ENCODE peak calls at places on chromosomes 11 and 22, in eight cellular contexts. H is body of pancreas, F is testis, S is hepatocyte, L is dorsolateral prefrontal cortex, R is IMR-90, B is lower lobe of right lung, W is stomach. P is an unnamed sample.

GRCh38 chr11:94786264-94787126 is 18.3 kb downstream of the AMOTL1 start:
- DNase-seq in H (no peak), F (no peak), S (no peak), L (no peak), R (peak), B (no peak), W (no peak), P (no peak)

GRCh38 chr11:113806403-113806802 is 26.8 kb downstream of the CLDN25 start:
- DNase-seq in H (no peak), F (peak), S (peak), L (no peak), R (peak), B (no peak), W (no peak), P (no peak)

GRCh38 chr22:46464701-46465347 is 72.6 kb downstream of the CELSR1 start:
- DNase-seq in H (no peak), F (no peak), S (no peak), L (no peak), R (no peak), B (peak), W (no peak), P (no peak)

GRCh38 chr22:25402160-25402500 is 162.3 kb upstream of the GRK3 start:
- DNase-seq in H (no peak), F (no peak), S (no peak), L (no peak), R (no peak), B (no peak), W (no peak), P (no peak)

GRCh38 chr11:103800406-103801114 is 235.9 kb upstream of the DDI1 start:
- DNase-seq in H (no peak), F (peak), S (no peak), L (no peak), R (no peak), B (no peak), W (no peak), P (no peak)

GRCh38 chr11:66184728-66185127 is 83.7 kb upstream of the RAB1B start:
- DNase-seq in H (no peak), F (no peak), S (no peak), L (no peak), R (no peak), B (no peak), W (no peak), P (no peak)

GRCh38 chr11:95282337-95282751 is 51.3 kb upstream of the SESN3 start:
- DNase-seq in H (no peak), F (no peak), S (peak), L (no peak), R (no peak), B (no peak), W (no peak), P (no peak)

GRCh38 chr11:126431401-126432064 is 76.0 kb downstream of the ST3GAL4 start:
- DNase-seq in H (peak), F (peak), S (peak), L (no peak), R (peak), B (no peak), W (peak), P (no peak)

GRCh38 chr11:587546-587945 is 11.3 kb downstream of the PHRF1 start:
- DNase-seq in H (no peak), F (no peak), S (no peak), L (no peak), R (no peak), B (no peak), W (no peak), P (no peak)

GRCh38 chr22:36329217-36330078 is 58.3 kb downstream of the MYH9 start:
- DNase-seq in H (peak), F (no peak), S (peak), L (peak), R (peak), B (peak), W (peak), P (peak)

GRCh38 chr22:32202539-32203180 is 2.2 kb downstream of the RFPL2 start:
- DNase-seq in H (peak), F (peak), S (peak), L (peak), R (peak), B (peak), W (peak), P (no peak)

GRCh38 chr11:114080219-114080618 is 20.7 kb downstream of the ZBTB16 start:
- DNase-seq in H (peak), F (no peak), S (no peak), L (no peak), R (no peak), B (no peak), W (no peak), P (no peak)

GRCh38 chr11:43197357-43197756 is 114.4 kb upstream of the API5 start:
- DNase-seq in H (no peak), F (no peak), S (peak), L (no peak), R (no peak), B (no peak), W (no peak), P (no peak)

GRCh38 chr22:41772645-41773044 is 27.8 kb upstream of the CCDC134 start:
- DNase-seq in H (no peak), F (no peak), S (no peak), L (no peak), R (peak), B (no peak), W (no peak), P (no peak)

GRCh38 chr22:23305321-23305910 is 125.1 kb downstream of the BCR start:
- DNase-seq in H (no peak), F (peak), S (no peak), L (peak), R (peak), B (peak), W (no peak), P (peak)

GRCh38 chr22:44473166-44473565 is 24.9 kb downstream of the RTL6 start:
- DNase-seq in H (no peak), F (no peak), S (no peak), L (no peak), R (no peak), B (no peak), W (no peak), P (no peak)

GRCh38 chr11:65439331-65440181 is 17.0 kb downstream of the NEAT1 start:
- DNase-seq in H (no peak), F (no peak), S (no peak), L (no peak), R (peak), B (no peak), W (peak), P (peak)

GRCh38 chr22:44172370-44173108 is 8.2 kb upstream of the PARVG start:
- DNase-seq in H (peak), F (peak), S (no peak), L (peak), R (no peak), B (peak), W (peak), P (no peak)

GRCh38 chr11:10634407-10634806 is 59.1 kb downstream of the IRAG1 start:
- DNase-seq in H (no peak), F (no peak), S (no peak), L (no peak), R (no peak), B (no peak), W (no peak), P (peak)

GRCh38 chr22:44331881-44332714 is 19.3 kb upstream of the SHISAL1 start:
- DNase-seq in H (no peak), F (peak), S (peak), L (no peak), R (peak), B (no peak), W (no peak), P (no peak)

GRCh38 chr11:114296190-114296978 is at the start of gene NNMT:
- DNase-seq in H (peak), F (peak), S (peak), L (no peak), R (peak), B (peak), W (peak), P (peak)

GRCh38 chr22:20181194-20181931 is 30.5 kb upstream of the CCDC188 start:
- DNase-seq in H (no peak), F (no peak), S (no peak), L (no peak), R (no peak), B (no peak), W (no peak), P (no peak)

DNA sequence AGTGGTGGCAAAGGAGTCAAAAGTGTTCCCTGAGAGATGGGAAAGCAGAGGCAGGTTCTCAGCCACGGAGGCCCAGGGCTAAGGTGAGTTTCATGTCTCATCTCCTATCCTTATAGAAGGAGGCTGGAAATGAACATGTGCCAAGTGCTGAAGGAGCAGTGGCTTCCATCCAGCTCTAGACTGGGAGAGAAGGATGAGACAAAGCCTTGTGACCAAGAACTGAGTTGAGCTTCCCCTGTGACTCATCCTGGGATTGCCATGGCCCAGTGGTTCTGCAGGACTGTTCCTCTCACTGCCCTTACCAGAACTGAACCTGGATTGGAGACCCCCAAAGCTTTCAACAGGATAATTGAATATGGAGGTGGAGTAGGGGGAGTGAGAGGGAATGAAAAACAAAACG is 16.7 kb upstream of the OR9Q1 start:
- DNase-seq in H (no peak), F (no peak), S (no peak), L (no peak), R (peak), B (no peak), W (no peak), P (no peak)
- H3K27ac ChIP-seq in H (no peak), F (no peak), S (no peak), L (no peak), R (peak), B (no peak), W (no peak), P (no peak)

GRCh38 chr11:111977141-111978027 is 40.2 kb downstream of the DIXDC1 start:
- DNase-seq in H (peak), F (peak), S (peak), L (peak), R (no peak), B (peak), W (peak), P (peak)
- TF ChIP-seq CTCF in H (no peak), F (no peak), S (no peak), L (peak), R (no peak), B (no peak), W (no peak), P (no peak)

GRCh38 chr11:73186886-73187285 is 31.2 kb upstream of the P2RY2 start:
- DNase-seq in H (no peak), F (peak), S (no peak), L (no peak), R (no peak), B (no peak), W (peak), P (no peak)

GRCh38 chr11:73187854-73188253 is 30.2 kb upstream of the P2RY2 start:
- DNase-seq in H (no peak), F (no peak), S (no peak), L (no peak), R (no peak), B (no peak), W (no peak), P (no peak)

GRCh38 chr11:73184953-73185671 is 33.0 kb upstream of the P2RY2 start:
- DNase-seq in H (peak), F (peak), S (peak), L (no peak), R (peak), B (peak), W (peak), P (no peak)

GRCh38 chr11:73186294-73186850 is 31.7 kb upstream of the P2RY2 start:
- DNase-seq in H (no peak), F (no peak), S (no peak), L (no peak), R (no peak), B (no peak), W (no peak), P (no peak)

DNA sequence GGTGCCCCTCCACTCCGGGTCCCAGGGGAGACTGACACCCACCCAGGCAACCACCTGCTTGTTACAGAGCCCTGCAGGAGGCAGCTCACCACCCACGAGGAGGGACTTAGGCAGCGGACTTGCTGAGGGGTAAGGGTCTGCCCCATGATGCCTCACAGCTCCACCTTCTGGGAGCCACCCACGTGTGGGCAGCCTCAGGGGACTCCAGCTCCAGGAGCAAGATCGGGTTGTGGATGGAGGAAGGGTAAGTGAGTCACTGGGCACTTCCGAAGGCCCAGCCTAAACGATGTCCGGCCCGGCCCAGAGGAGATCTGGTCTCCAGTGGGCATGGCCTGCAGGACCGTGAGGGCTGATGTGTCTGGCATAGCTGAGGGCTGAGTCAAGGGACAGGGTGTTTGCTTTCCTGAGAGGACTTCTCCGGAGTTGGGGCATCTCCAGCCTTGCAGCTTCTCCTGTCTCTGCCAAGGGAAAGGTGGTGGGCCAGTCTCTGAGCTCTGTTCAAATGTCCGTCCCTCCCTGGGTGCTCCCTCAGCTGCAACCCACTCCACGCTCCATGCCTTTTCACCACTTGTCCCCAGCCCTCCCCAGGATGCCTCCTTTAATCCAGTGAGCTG is 32.3 kb upstream of the P2RY2 start:
- DNase-seq in H (no peak), F (no peak), S (no peak), L (no peak), R (peak), B (no peak), W (peak), P (peak)
- H3K4me3 ChIP-seq in H (no peak), F (no peak), S (no peak), L (no peak), R (no peak), B (no peak), W (no peak), P (peak)

GRCh38 chr11:2903672-2904011 is 18.1 kb upstream of the CDKN1C start:
- DNase-seq in H (no peak), F (no peak), S (peak), L (no peak), R (no peak), B (no peak), W (no peak), P (no peak)

GRCh38 chr11:2901854-2902783 is 16.5 kb upstream of the CDKN1C start:
- DNase-seq in H (peak), F (peak), S (peak), L (peak), R (peak), B (peak), W (peak), P (peak)

GRCh38 chr11:2904153-2905052 is 18.8 kb upstream of the CDKN1C start:
- DNase-seq in H (no peak), F (no peak), S (peak), L (no peak), R (no peak), B (no peak), W (peak), P (no peak)

GRCh38 chr11:2901196-2901796 is 15.7 kb upstream of the CDKN1C start:
- DNase-seq in H (no peak), F (no peak), S (no peak), L (no peak), R (no peak), B (peak), W (no peak), P (no peak)

GRCh38 chr11:2902784-2903671 is 17.5 kb upstream of the CDKN1C start:
- DNase-seq in H (peak), F (no peak), S (peak), L (no peak), R (no peak), B (no peak), W (peak), P (no peak)
- H3K27ac ChIP-seq in H (peak), F (peak), S (peak), L (no peak), R (peak), B (peak), W (peak), P (peak)

DNA sequence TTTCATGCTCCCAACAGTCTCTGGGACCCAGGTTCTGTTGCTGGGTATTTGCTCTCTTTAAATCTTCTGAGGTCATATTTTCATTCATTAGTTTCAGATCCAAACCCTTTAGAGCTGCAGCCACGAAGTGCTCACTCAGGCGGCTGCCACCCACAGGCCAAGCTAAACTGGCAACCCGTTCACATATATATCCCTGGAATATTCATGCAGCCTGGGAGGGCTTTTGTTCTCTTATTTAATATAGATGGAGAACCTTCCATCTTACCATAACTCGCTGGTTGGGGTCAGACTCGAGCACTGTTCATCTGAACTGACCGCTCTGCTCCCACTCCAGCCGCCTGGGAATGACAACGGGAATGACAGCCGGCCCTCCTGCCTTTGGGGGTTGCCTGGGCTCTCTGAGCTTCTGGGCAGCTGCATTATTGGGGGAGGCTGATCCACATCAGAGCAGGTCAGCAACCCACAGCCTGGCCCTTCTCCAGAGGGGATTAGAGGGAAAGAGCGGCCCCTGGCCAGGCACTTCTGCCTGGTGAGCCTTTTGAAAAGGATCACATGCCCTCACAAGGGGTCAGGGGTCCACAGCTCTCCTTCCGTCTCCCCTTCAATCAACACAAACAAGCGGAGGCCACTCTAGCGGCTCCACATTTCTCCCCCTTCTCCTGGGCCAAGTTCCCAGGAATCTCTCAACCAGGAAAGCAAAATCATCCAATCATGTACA is 11.9 kb downstream of the TMEM184B start:
- DNase-seq in H (no peak), F (no peak), S (no peak), L (no peak), R (peak), B (no peak), W (no peak), P (no peak)
- TF ChIP-seq CTCF in H (no peak), F (peak), S (no peak), L (peak), R (peak), B (peak), W (no peak), P (no peak)

GRCh38 chr11:46693597-46694012 is 6.8 kb downstream of the ARHGAP1 start:
- DNase-seq in H (no peak), F (no peak), S (peak), L (no peak), R (peak), B (no peak), W (no peak), P (no peak)
- H3K4me3 ChIP-seq in H (no peak), F (no peak), S (no peak), L (no peak), R (no peak), B (no peak), W (no peak), P (no peak)

DNA sequence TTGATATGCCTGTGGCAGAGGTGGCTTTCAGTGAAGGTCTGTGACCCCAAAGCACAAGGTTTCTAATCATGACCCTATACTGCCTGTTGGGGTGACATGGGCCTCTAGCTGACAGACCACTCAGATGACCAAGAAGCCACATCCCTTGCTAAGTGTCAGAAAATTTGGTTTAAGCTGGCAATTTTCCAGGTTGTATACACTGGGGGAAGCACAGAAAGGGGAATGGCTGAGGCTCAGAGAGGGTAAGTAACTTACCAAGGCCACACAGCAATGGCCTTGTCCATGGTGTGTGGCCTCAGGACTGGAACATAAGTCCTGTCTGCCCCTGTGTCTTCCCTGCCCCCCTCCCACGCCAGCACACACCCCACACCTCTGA is 66.9 kb upstream of the PRDM11 start:
- DNase-seq in H (no peak), F (no peak), S (no peak), L (no peak), R (no peak), B (no peak), W (no peak), P (no peak)
- H3K27ac ChIP-seq in H (no peak), F (no peak), S (no peak), L (peak), R (no peak), B (no peak), W (no peak), P (no peak)

GRCh38 chr11:56394381-56394780 is 18.1 kb upstream of the OR5AL1 start:
- DNase-seq in H (no peak), F (no peak), S (no peak), L (no peak), R (no peak), B (no peak), W (no peak), P (no peak)

GRCh38 chr11:56396047-56396446 is 16.4 kb upstream of the OR5AL1 start:
- DNase-seq in H (no peak), F (no peak), S (peak), L (no peak), R (no peak), B (no peak), W (no peak), P (no peak)
- TF ChIP-seq CTCF in H (no peak), F (no peak), S (peak), L (no peak), R (no peak), B (no peak), W (no peak), P (no peak)